ENCODE peak calls at places on chromosomes 1 and 21, in nine cellular contexts. One of them, this sample, is unnamed.

GRCh38 chr1:53341961-53342707 is 14.3 kb upstream of the LRP8 start:
- DNase-seq in hepatocyte: no peak
- DNase-seq in OCI-LY7: no peak
- DNase-seq in SK-N-SH: no peak
- DNase-seq in GM23338: no peak
- DNase-seq in HCT116: no peak
- DNase-seq in GM23248: no peak
- DNase-seq in neural progenitor cell: no peak
- DNase-seq in PC-3: no peak
- DNase-seq in this sample: no peak

GRCh38 chr1:174258148-174258550 is 98.8 kb downstream of the RABGAP1L start:
- DNase-seq in neural progenitor cell: peak
- DNase-seq in GM23338: peak
- DNase-seq in GM23248: peak
- DNase-seq in HCT116: peak
- DNase-seq in PC-3: peak
- DNase-seq in SK-N-SH: peak
- DNase-seq in OCI-LY7: peak
- DNase-seq in hepatocyte: peak
- DNase-seq in this sample: peak

GRCh38 chr1:53967409-53968124 is 21.4 kb downstream of the LRRC42 start:
- DNase-seq in GM23338: no peak
- DNase-seq in hepatocyte: no peak
- DNase-seq in GM23248: no peak
- DNase-seq in SK-N-SH: no peak
- DNase-seq in PC-3: no peak
- DNase-seq in HCT116: no peak
- DNase-seq in OCI-LY7: no peak
- DNase-seq in neural progenitor cell: no peak
- DNase-seq in this sample: no peak

GRCh38 chr1:221724931-221725605 is 16.8 kb downstream of the DUSP10 start:
- DNase-seq in GM23248: peak
- DNase-seq in PC-3: peak
- DNase-seq in hepatocyte: no peak
- DNase-seq in GM23338: no peak
- DNase-seq in SK-N-SH: no peak
- DNase-seq in HCT116: no peak
- DNase-seq in OCI-LY7: no peak
- DNase-seq in neural progenitor cell: no peak
- DNase-seq in this sample: no peak

GRCh38 chr1:229258031-229258850 is 12.7 kb upstream of the RAB4A start:
- DNase-seq in SK-N-SH: peak
- DNase-seq in hepatocyte: peak
- DNase-seq in PC-3: peak
- DNase-seq in GM23338: peak
- DNase-seq in OCI-LY7: peak
- DNase-seq in neural progenitor cell: peak
- DNase-seq in GM23248: peak
- DNase-seq in HCT116: peak
- DNase-seq in this sample: peak

GRCh38 chr1:215748431-215748830 is 181.3 kb downstream of the KCTD3 start:
- DNase-seq in GM23248: no peak
- DNase-seq in neural progenitor cell: no peak
- DNase-seq in hepatocyte: no peak
- DNase-seq in SK-N-SH: no peak
- DNase-seq in HCT116: no peak
- DNase-seq in GM23338: no peak
- DNase-seq in PC-3: no peak
- DNase-seq in OCI-LY7: no peak
- DNase-seq in this sample: no peak

GRCh38 chr1:3695326-3696217 is 43.3 kb downstream of the TP73 start:
- DNase-seq in GM23248: peak
- DNase-seq in SK-N-SH: peak
- DNase-seq in neural progenitor cell: peak
- DNase-seq in hepatocyte: peak
- DNase-seq in GM23338: peak
- DNase-seq in PC-3: peak
- DNase-seq in HCT116: no peak
- DNase-seq in OCI-LY7: peak
- DNase-seq in this sample: no peak

GRCh38 chr1:151196292-151196800 is 2.0 kb upstream of the PIP5K1A start:
- DNase-seq in OCI-LY7: peak
- DNase-seq in GM23338: peak
- DNase-seq in GM23248: peak
- DNase-seq in HCT116: peak
- DNase-seq in neural progenitor cell: peak
- DNase-seq in SK-N-SH: peak
- DNase-seq in hepatocyte: peak
- DNase-seq in PC-3: peak
- DNase-seq in this sample: peak

GRCh38 chr21:44800971-44801467 is 601 bp downstream of the UBE2G2 start:
- DNase-seq in GM23248: peak
- DNase-seq in HCT116: peak
- DNase-seq in SK-N-SH: peak
- DNase-seq in PC-3: peak
- DNase-seq in hepatocyte: peak
- DNase-seq in OCI-LY7: peak
- DNase-seq in neural progenitor cell: peak
- DNase-seq in GM23338: peak
- DNase-seq in this sample: peak

GRCh38 chr1:223473576-223474344 is 80.5 kb downstream of the CCDC185 start:
- DNase-seq in SK-N-SH: no peak
- DNase-seq in GM23338: no peak
- DNase-seq in HCT116: no peak
- DNase-seq in hepatocyte: no peak
- DNase-seq in PC-3: no peak
- DNase-seq in OCI-LY7: no peak
- DNase-seq in neural progenitor cell: no peak
- DNase-seq in GM23248: no peak
- DNase-seq in this sample: no peak

GRCh38 chr1:156697481-156697880 is 7.9 kb downstream of the CRABP2 start:
- DNase-seq in OCI-LY7: no peak
- DNase-seq in GM23338: no peak
- DNase-seq in HCT116: no peak
- DNase-seq in neural progenitor cell: no peak
- DNase-seq in GM23248: no peak
- DNase-seq in hepatocyte: no peak
- DNase-seq in PC-3: no peak
- DNase-seq in SK-N-SH: peak
- DNase-seq in this sample: no peak

GRCh38 chr1:184083016-184083415 is 31.5 kb downstream of the TSEN15 start:
- DNase-seq in PC-3: no peak
- DNase-seq in OCI-LY7: no peak
- DNase-seq in neural progenitor cell: no peak
- DNase-seq in GM23338: no peak
- DNase-seq in hepatocyte: no peak
- DNase-seq in HCT116: no peak
- DNase-seq in GM23248: no peak
- DNase-seq in SK-N-SH: no peak
- DNase-seq in this sample: no peak
- H3K4me2 ChIP-seq in PC-3: no peak
- H3K4me2 ChIP-seq in OCI-LY7: no peak
- H3K4me2 ChIP-seq in neural progenitor cell: no peak
- H3K4me2 ChIP-seq in GM23338: no peak
- H3K4me2 ChIP-seq in hepatocyte: no peak
- H3K4me2 ChIP-seq in HCT116: no peak
- H3K4me2 ChIP-seq in GM23248: no peak
- H3K4me2 ChIP-seq in SK-N-SH: no peak
- H3K4me2 ChIP-seq in this sample: no peak

GRCh38 chr1:1360511-1361169 is 2.3 kb upstream of the MXRA8 start:
- DNase-seq in neural progenitor cell: peak
- DNase-seq in GM23248: peak
- DNase-seq in GM23338: no peak
- DNase-seq in SK-N-SH: peak
- DNase-seq in OCI-LY7: no peak
- DNase-seq in hepatocyte: peak
- DNase-seq in HCT116: peak
- DNase-seq in PC-3: peak
- DNase-seq in this sample: no peak
- H3K4me3 ChIP-seq in neural progenitor cell: no peak
- H3K4me3 ChIP-seq in GM23248: peak
- H3K4me3 ChIP-seq in GM23338: no peak
- H3K4me3 ChIP-seq in SK-N-SH: no peak
- H3K4me3 ChIP-seq in OCI-LY7: no peak
- H3K4me3 ChIP-seq in hepatocyte: no peak
- H3K4me3 ChIP-seq in HCT116: no peak
- H3K4me3 ChIP-seq in PC-3: no peak
- H3K4me3 ChIP-seq in this sample: no peak

GRCh38 chr1:18536356-18536755 is 55.6 kb downstream of the KLHDC7A start:
- DNase-seq in hepatocyte: no peak
- DNase-seq in HCT116: no peak
- DNase-seq in OCI-LY7: no peak
- DNase-seq in SK-N-SH: no peak
- DNase-seq in GM23338: no peak
- DNase-seq in PC-3: no peak
- DNase-seq in neural progenitor cell: no peak
- DNase-seq in GM23248: no peak
- DNase-seq in this sample: no peak

GRCh38 chr1:18536943-18537342 is 56.2 kb downstream of the KLHDC7A start:
- DNase-seq in GM23338: no peak
- DNase-seq in neural progenitor cell: no peak
- DNase-seq in HCT116: no peak
- DNase-seq in hepatocyte: no peak
- DNase-seq in OCI-LY7: no peak
- DNase-seq in GM23248: no peak
- DNase-seq in PC-3: no peak
- DNase-seq in SK-N-SH: no peak
- DNase-seq in this sample: no peak

GRCh38 chr1:18534810-18535205 is 54.1 kb downstream of the KLHDC7A start:
- DNase-seq in hepatocyte: no peak
- DNase-seq in PC-3: no peak
- DNase-seq in HCT116: no peak
- DNase-seq in SK-N-SH: no peak
- DNase-seq in GM23338: no peak
- DNase-seq in OCI-LY7: peak
- DNase-seq in GM23248: no peak
- DNase-seq in neural progenitor cell: no peak
- DNase-seq in this sample: no peak

GRCh38 chr1:18537386-18538306 is 56.9 kb downstream of the KLHDC7A start:
- DNase-seq in GM23248: no peak
- DNase-seq in PC-3: no peak
- DNase-seq in hepatocyte: no peak
- DNase-seq in OCI-LY7: no peak
- DNase-seq in neural progenitor cell: no peak
- DNase-seq in SK-N-SH: no peak
- DNase-seq in GM23338: no peak
- DNase-seq in HCT116: no peak
- DNase-seq in this sample: no peak

GRCh38 chr1:18535391-18536210 is 54.9 kb downstream of the KLHDC7A start:
- DNase-seq in neural progenitor cell: no peak
- DNase-seq in PC-3: peak
- DNase-seq in SK-N-SH: no peak
- DNase-seq in GM23338: no peak
- DNase-seq in hepatocyte: peak
- DNase-seq in OCI-LY7: no peak
- DNase-seq in GM23248: no peak
- DNase-seq in HCT116: no peak
- DNase-seq in this sample: no peak
- TF ChIP-seq EZH2phosphoT487 in neural progenitor cell: no peak
- TF ChIP-seq EZH2phosphoT487 in PC-3: no peak
- TF ChIP-seq EZH2phosphoT487 in SK-N-SH: no peak
- TF ChIP-seq EZH2phosphoT487 in GM23338: no peak
- TF ChIP-seq EZH2phosphoT487 in hepatocyte: no peak
- TF ChIP-seq EZH2phosphoT487 in OCI-LY7: no peak
- TF ChIP-seq EZH2phosphoT487 in GM23248: no peak
- TF ChIP-seq EZH2phosphoT487 in HCT116: no peak
- TF ChIP-seq EZH2phosphoT487 in this sample: no peak

GRCh38 chr21:38486221-38486620 is 12.1 kb downstream of the ERG start:
- DNase-seq in GM23248: peak
- DNase-seq in neural progenitor cell: no peak
- DNase-seq in PC-3: peak
- DNase-seq in hepatocyte: peak
- DNase-seq in HCT116: no peak
- DNase-seq in SK-N-SH: no peak
- DNase-seq in OCI-LY7: no peak
- DNase-seq in GM23338: no peak
- DNase-seq in this sample: no peak

GRCh38 chr21:38487906-38488639 is 10.2 kb downstream of the ERG start:
- DNase-seq in PC-3: peak
- DNase-seq in SK-N-SH: no peak
- DNase-seq in GM23248: no peak
- DNase-seq in neural progenitor cell: no peak
- DNase-seq in hepatocyte: no peak
- DNase-seq in OCI-LY7: no peak
- DNase-seq in GM23338: no peak
- DNase-seq in HCT116: no peak
- DNase-seq in this sample: no peak

GRCh38 chr21:38488640-38489282 is 9.5 kb downstream of the ERG start:
- DNase-seq in OCI-LY7: no peak
- DNase-seq in GM23248: no peak
- DNase-seq in SK-N-SH: no peak
- DNase-seq in neural progenitor cell: no peak
- DNase-seq in PC-3: peak
- DNase-seq in HCT116: no peak
- DNase-seq in GM23338: no peak
- DNase-seq in hepatocyte: no peak
- DNase-seq in this sample: no peak

GRCh38 chr21:38489283-38489677 is 9.0 kb downstream of the ERG start:
- DNase-seq in HCT116: no peak
- DNase-seq in OCI-LY7: no peak
- DNase-seq in neural progenitor cell: no peak
- DNase-seq in hepatocyte: peak
- DNase-seq in GM23248: no peak
- DNase-seq in GM23338: no peak
- DNase-seq in PC-3: peak
- DNase-seq in SK-N-SH: no peak
- DNase-seq in this sample: no peak

GRCh38 chr21:38486705-38487104 is 11.6 kb downstream of the ERG start:
- DNase-seq in GM23338: no peak
- DNase-seq in SK-N-SH: no peak
- DNase-seq in hepatocyte: no peak
- DNase-seq in OCI-LY7: no peak
- DNase-seq in neural progenitor cell: no peak
- DNase-seq in HCT116: no peak
- DNase-seq in GM23248: peak
- DNase-seq in PC-3: no peak
- DNase-seq in this sample: no peak
- H3K4me2 ChIP-seq in GM23338: no peak
- H3K4me2 ChIP-seq in SK-N-SH: no peak
- H3K4me2 ChIP-seq in hepatocyte: no peak
- H3K4me2 ChIP-seq in OCI-LY7: no peak
- H3K4me2 ChIP-seq in neural progenitor cell: no peak
- H3K4me2 ChIP-seq in HCT116: no peak
- H3K4me2 ChIP-seq in GM23248: peak
- H3K4me2 ChIP-seq in PC-3: peak
- H3K4me2 ChIP-seq in this sample: no peak